ENCODE peak calls at places on chromosomes 2 and 18, in ten cellular contexts. V, F, S, H, G, D, U, Z, X and Y are unnamed samples.

GRCh38 chr2:233328922-233329321 is 21.3 kb downstream of the SAG start:
- DNase-seq in U (no peak), D (no peak), F (no peak), X (no peak), V (no peak), S (no peak), G (no peak), H (no peak), Z (no peak), Y (no peak)

GRCh38 chr2:125185691-125186270 is 1160.7 kb downstream of the CNTNAP5 start:
- DNase-seq in D (no peak), X (no peak), G (no peak), U (no peak), V (no peak), F (no peak), Z (no peak), S (no peak), H (no peak), Y (no peak)

GRCh38 chr2:68031546-68032160 is 31.2 kb downstream of the C1D start:
- DNase-seq in G (peak; percentile 25), X (peak; percentile 37), V (no peak), S (peak; percentile 15), F (no peak), Z (peak; percentile 61), U (no peak), D (no peak), H (peak; percentile 79), Y (peak; percentile 72)

GRCh38 chr2:192230864-192231453 is 36.2 kb upstream of the TMEFF2 start:
- DNase-seq in U (no peak), S (no peak), Z (no peak), F (no peak), G (no peak), V (no peak), X (no peak), H (no peak), D (no peak), Y (no peak)

GRCh38 chr18:70290482-70291294 is 1.8 kb downstream of the SOCS6 start:
- DNase-seq in H (no peak), G (no peak), V (no peak), F (no peak), U (no peak), S (no peak), Z (no peak), X (no peak), D (no peak), Y (no peak)

GRCh38 chr2:119240311-119241204 is 16.9 kb downstream of the STEAP3 start:
- DNase-seq in Z (peak; percentile 84), H (peak; percentile 48), U (peak; percentile 62), D (no peak), G (no peak), V (peak; percentile 41), X (no peak), S (peak; percentile 32), F (peak; percentile 88), Y (peak; percentile 46)

GRCh38 chr18:26617151-26617554 is 68.8 kb upstream of the KCTD1 start:
- DNase-seq in S (no peak), U (no peak), X (no peak), G (peak; percentile 80), Z (peak; percentile 98), H (peak; percentile 81), F (no peak), V (no peak), D (no peak), Y (no peak)

GRCh38 chr2:159300586-159300985 is 14.1 kb upstream of the WDSUB1 start:
- DNase-seq in F (no peak), V (no peak), G (no peak), D (no peak), X (no peak), H (no peak), U (no peak), Z (no peak), S (no peak), Y (no peak)

GRCh38 chr18:55998071-55998522 is 410.1 kb upstream of the TCF4 start:
- DNase-seq in F (no peak), V (peak; percentile 84), D (peak; percentile 31), S (no peak), G (peak; percentile 68), Z (peak; percentile 31), U (peak; percentile 12), H (no peak), X (no peak), Y (peak; percentile 91)

GRCh38 chr2:17600805-17601204 is 60.3 kb downstream of the VSNL1 start:
- DNase-seq in H (no peak), X (no peak), U (no peak), D (no peak), F (no peak), V (no peak), S (no peak), G (no peak), Z (no peak), Y (no peak)